ENCODE peak calls at places on chromosomes 16 and 17, in six cellular contexts. T is upper lobe of left lung; M is ascending aorta; L is neuronal stem cell; U is CD4-positive, alpha-beta memory T cell; A is Panc1. X is an unnamed sample.

GRCh38 chr16:50298591-50299507 is 32.5 kb downstream of the ADCY7 start:
- DNase-seq in A (no peak), U (no peak), L (no peak), M (no peak), T (no peak), X (no peak)

GRCh38 chr17:71740866-71741265 is 380.0 kb upstream of the SOX9 start:
- DNase-seq in A (no peak), T (no peak), U (no peak), M (no peak), L (no peak), X (no peak)

GRCh38 chr17:78592991-78593329 is 15.8 kb upstream of the DNAH17 start:
- DNase-seq in L (no peak), M (no peak), A (no peak), T (no peak), U (no peak), X (no peak)

GRCh38 chr16:67278773-67279295 is 498 bp upstream of the PLEKHG4 start:
- DNase-seq in M (no peak), U (peak; percentile 34), A (no peak), L (no peak), T (peak; percentile 52), X (no peak)

GRCh38 chr16:24993722-24994686 is 21.2 kb downstream of the ARHGAP17 start:
- DNase-seq in T (no peak), L (no peak), A (peak; percentile 85), U (no peak), M (no peak), X (peak; percentile 54)

GRCh38 chr17:44734272-44734671 is 24.5 kb upstream of the ADAM11 start:
- DNase-seq in L (no peak), T (no peak), A (no peak), M (no peak), U (no peak), X (no peak)

GRCh38 chr17:81959362-81960129 is 1.4 kb downstream of the NOTUM start:
- DNase-seq in A (no peak), L (no peak), U (peak; percentile 88), T (peak; percentile 79), M (no peak), X (no peak)

GRCh38 chr16:13436641-13437423 is 483.1 kb upstream of the ERCC4 start:
- DNase-seq in M (no peak), U (no peak), A (no peak), T (no peak), L (no peak), X (no peak)

GRCh38 chr17:17523001-17523713 is 27.0 kb upstream of the RASD1 start:
- DNase-seq in A (no peak), U (no peak), L (no peak), T (peak; percentile 50), M (no peak), X (no peak)

GRCh38 chr17:71764507-71764906 is 356.3 kb upstream of the SOX9 start:
- DNase-seq in U (no peak), T (no peak), L (peak; percentile 15), M (no peak), A (no peak), X (peak; percentile 62)

GRCh38 chr17:1047177-1047885 is 50.4 kb downstream of the TIMM22 start:
- DNase-seq in T (no peak), M (no peak), L (no peak), U (no peak), A (no peak), X (no peak)

GRCh38 chr17:35236821-35237220 is 6.1 kb upstream of the SLFN5 start:
- DNase-seq in M (no peak), T (no peak), L (no peak), U (no peak), A (no peak), X (no peak)

GRCh38 chr17:57408064-57408811 is 151.9 kb downstream of the MSI2 start:
- DNase-seq in M (no peak), A (no peak), L (no peak), U (peak; percentile 6), T (no peak), X (no peak)

GRCh38 chr16:22969567-22969966 is 155.6 kb downstream of the HS3ST2 start:
- DNase-seq in T (no peak), U (no peak), A (no peak), L (no peak), M (no peak), X (no peak)

GRCh38 chr17:40069751-40070643 is 7.2 kb downstream of the THRA start:
- DNase-seq in A (no peak), U (peak; percentile 41), L (no peak), M (no peak), T (peak; percentile 79), X (no peak)

GRCh38 chr16:86070511-86070910 is 171.5 kb downstream of the IRF8 start:
- DNase-seq in A (no peak), U (no peak), M (no peak), L (no peak), T (no peak), X (no peak)

GRCh38 chr16:86073103-86073625 is 174.2 kb downstream of the IRF8 start:
- DNase-seq in T (no peak), U (no peak), M (no peak), L (no peak), A (no peak), X (no peak)

GRCh38 chr16:86072328-86073102 is 173.6 kb downstream of the IRF8 start:
- DNase-seq in T (no peak), M (no peak), U (peak; percentile 11), A (peak; percentile 38), L (peak; percentile 57), X (peak; percentile 68)

GRCh38 chr16:86070971-86071370 is 172.0 kb downstream of the IRF8 start:
- DNase-seq in M (no peak), T (no peak), A (no peak), U (no peak), L (no peak), X (no peak)

DNA sequence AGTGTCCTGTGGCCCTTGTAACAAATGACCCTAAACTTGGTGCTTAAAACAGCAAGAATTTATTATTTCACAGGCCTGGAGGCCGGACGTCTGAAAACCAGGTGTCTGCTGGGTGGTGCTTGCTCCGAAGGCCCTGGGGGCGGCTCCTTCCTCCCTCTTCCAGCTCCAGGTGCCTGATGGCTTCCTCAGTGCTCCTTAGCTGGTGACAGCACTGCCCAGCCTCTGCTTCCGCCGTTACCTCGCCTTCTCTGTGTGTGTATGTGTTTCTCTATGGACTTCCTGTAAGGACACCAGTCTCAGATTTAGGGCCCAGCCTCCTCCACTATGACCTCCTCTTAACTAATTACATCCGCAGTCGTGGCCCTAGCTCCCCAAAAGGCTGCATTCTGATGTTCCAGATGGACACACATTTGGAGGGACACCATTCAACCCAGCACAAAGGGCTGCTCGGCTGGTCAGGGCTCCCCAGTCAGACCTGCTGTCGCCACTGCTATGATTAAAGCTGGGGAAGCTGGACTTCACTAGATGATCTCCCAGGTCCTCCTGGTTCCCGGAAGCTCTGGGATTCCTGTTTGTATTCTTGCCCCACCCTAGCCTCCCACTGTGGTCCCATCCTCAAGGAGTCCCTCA is 172.8 kb downstream of the IRF8 start:
- DNase-seq in T (no peak), A (no peak), L (no peak), U (no peak), M (no peak), X (no peak)
- H3K27me3 ChIP-seq in T (peaks cover 3% of the 10 kb centered on the region), A (no peaks in the 10 kb centered on the region), L (peaks cover 2% of the 10 kb centered on the region), U (no peaks in the 10 kb centered on the region), M (no peaks in the 10 kb centered on the region), X (no peaks in the 10 kb centered on the region)

GRCh38 chr17:49438885-49439284 is 24.2 kb upstream of the PHB1 start:
- DNase-seq in M (no peak), U (no peak), T (no peak), L (no peak), A (no peak), X (no peak)
- H3K27me3 ChIP-seq in M (peaks cover 8% of the 10 kb centered on the region), U (peaks cover 9% of the 10 kb centered on the region), T (peaks cover 14% of the 10 kb centered on the region), L (no peaks in the 10 kb centered on the region), A (peaks cover 11% of the 10 kb centered on the region), X (peaks cover 19% of the 10 kb centered on the region)

DNA sequence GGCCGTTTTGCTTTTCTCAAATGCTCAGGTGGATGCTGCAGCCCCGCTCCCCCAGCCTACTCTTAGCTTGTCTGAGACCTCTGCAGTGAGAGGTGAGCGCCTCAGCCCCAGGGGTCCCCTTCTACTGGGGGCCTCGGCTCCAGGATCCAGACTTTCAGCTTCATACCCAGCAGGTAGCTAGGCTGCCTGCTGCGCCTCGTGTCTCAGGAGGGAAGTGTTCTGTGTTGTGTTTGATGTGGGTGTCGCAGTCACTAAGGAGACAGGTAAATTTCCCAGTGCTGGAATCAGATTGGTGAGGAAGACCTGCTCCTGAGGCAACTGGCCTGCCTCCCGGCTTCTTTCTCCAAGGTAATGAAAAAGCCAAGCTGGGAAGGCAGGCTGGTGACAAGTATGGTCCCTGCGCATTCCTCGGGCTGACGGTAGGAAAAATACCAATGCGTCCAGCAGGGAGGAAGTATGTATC is 604.0 kb upstream of the SALL1 start:
- DNase-seq in M (no peak), T (no peak), A (no peak), L (no peak), U (no peak), X (no peak)
- H3K27me3 ChIP-seq in M (no peaks in the 10 kb centered on the region), T (no peaks in the 10 kb centered on the region), A (no peaks in the 10 kb centered on the region), L (no peaks in the 10 kb centered on the region), U (no peaks in the 10 kb centered on the region), X (no peaks in the 10 kb centered on the region)

GRCh38 chr16:87611456-87611855 is 9.1 kb downstream of the JPH3 start:
- DNase-seq in L (no peak), T (no peak), U (no peak), M (no peak), A (no peak), X (no peak)

GRCh38 chr16:87610026-87610425 is 7.7 kb downstream of the JPH3 start:
- DNase-seq in A (no peak), U (no peak), M (no peak), L (no peak), T (no peak), X (no peak)

GRCh38 chr16:87607223-87607622 is 4.9 kb downstream of the JPH3 start:
- DNase-seq in L (no peak), M (no peak), A (no peak), T (no peak), U (no peak), X (no peak)

GRCh38 chr16:87607871-87608270 is 5.6 kb downstream of the JPH3 start:
- DNase-seq in L (no peak), T (no peak), A (no peak), M (no peak), U (no peak), X (no peak)

DNA sequence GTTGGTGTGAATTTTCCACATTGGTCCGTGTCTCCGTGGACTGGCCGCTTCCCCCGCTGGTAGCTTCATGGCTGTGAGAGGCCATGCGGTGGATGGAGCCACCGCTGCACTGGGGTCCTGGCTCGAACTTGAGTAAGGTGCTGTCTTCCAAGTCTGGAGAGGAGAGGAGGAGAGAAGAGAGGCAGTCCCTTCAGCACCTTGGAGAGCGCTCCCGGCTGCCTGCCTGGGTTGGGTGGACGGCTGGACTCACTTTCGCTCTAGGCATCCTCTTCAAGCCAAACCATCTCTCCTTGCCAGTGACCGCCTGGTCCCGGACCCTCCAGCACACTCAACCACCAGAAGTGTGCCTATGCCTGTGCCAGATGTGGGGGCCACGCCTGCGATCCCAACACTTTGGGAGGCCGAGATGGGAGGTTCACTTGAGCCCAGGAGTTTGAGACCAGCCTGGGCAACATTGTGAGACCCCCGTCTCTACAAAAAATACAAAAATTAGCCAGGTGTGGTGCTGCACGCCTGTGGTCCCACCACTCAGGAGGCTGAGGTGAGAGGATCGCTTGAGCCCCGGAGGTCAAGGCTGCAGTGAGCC is 6.2 kb downstream of the JPH3 start:
- DNase-seq in T (no peak), L (peak; percentile 71), M (no peak), A (no peak), U (peak; percentile 24), X (no peak)
- H3K27me3 ChIP-seq in T (peaks cover 15% of the 10 kb centered on the region), L (peaks cover 18% of the 10 kb centered on the region), M (peaks cover 14% of the 10 kb centered on the region), A (no peaks in the 10 kb centered on the region), U (peaks cover 4% of the 10 kb centered on the region), X (peaks cover 52% of the 10 kb centered on the region)

X was measured in HCT116.